ENCODE peak calls at places on chromosome X, in seven cellular contexts. C is breast epithelium, U is colonic mucosa, W is SK-N-SH, P is lower lobe of right lung, E is neural progenitor cell, D is esophagus squamous epithelium. R is an unnamed sample.

GRCh38 chrX:56233682-56234081 is 1.5 kb downstream of the KLF8 start:
- DNase-seq in P (peak; percentile 76), C (peak; percentile 69), E (peak; percentile 64), W (no peak), U (peak; percentile 56), D (no peak), R (peak; percentile 41)

GRCh38 chrX:905828-906566 is 275.4 kb downstream of the SHOX start:
- DNase-seq in P (no peak), U (no peak), W (no peak), D (no peak), E (no peak), C (no peak), R (no peak)

GRCh38 chrX:22159071-22159470 is 113.6 kb upstream of the CBLL2 start:
- DNase-seq in E (no peak), W (no peak), U (no peak), C (no peak), D (no peak), P (no peak), R (no peak)

GRCh38 chrX:36867143-36867542 is 141.0 kb upstream of the FAM47C start:
- DNase-seq in E (peak; percentile 46), C (no peak), W (peak; percentile 5), D (no peak), U (no peak), P (no peak), R (no peak)

GRCh38 chrX:14291626-14292025 is 237.7 kb upstream of the GLRA2 start:
- DNase-seq in E (peak; percentile 69), P (no peak), C (no peak), D (no peak), U (no peak), W (no peak), R (no peak)

GRCh38 chrX:30822068-30822671 is 66.9 kb downstream of the TAB3 start:
- DNase-seq in C (no peak), E (no peak), D (no peak), W (no peak), U (no peak), P (no peak), R (no peak)

GRCh38 chrX:22922961-22923360 is 76.8 kb upstream of the DDX53 start:
- DNase-seq in D (no peak), U (no peak), P (no peak), E (no peak), C (no peak), W (no peak), R (no peak)

GRCh38 chrX:68681443-68681941 is 34.0 kb downstream of the STARD8 start:
- DNase-seq in E (no peak), W (no peak), D (no peak), C (no peak), U (no peak), P (no peak), R (no peak)

GRCh38 chrX:42751573-42751972 is 26.4 kb downstream of the PPP1R2C start:
- DNase-seq in W (no peak), C (no peak), U (no peak), D (no peak), E (no peak), P (no peak), R (no peak)

GRCh38 chrX:129877401-129877800 is 28.6 kb upstream of the UTP14A start:
- DNase-seq in E (no peak), C (no peak), W (no peak), D (no peak), P (no peak), U (no peak), R (no peak)

GRCh38 chrX:29233592-29234179 is 646.4 kb downstream of the IL1RAPL1 start:
- DNase-seq in U (no peak), P (peak; percentile 36), C (no peak), E (no peak), D (no peak), W (no peak), R (no peak)

GRCh38 chrX:121036951-121037350 is 10.5 kb upstream of the GLUD2 start:
- DNase-seq in D (no peak), W (no peak), C (no peak), E (no peak), P (no peak), U (no peak), R (no peak)

GRCh38 chrX:17519349-17519748 is 144.3 kb downstream of the NHS start:
- DNase-seq in P (no peak), D (no peak), U (peak; percentile 28), W (no peak), C (peak; percentile 23), E (no peak), R (peak; percentile 27)

GRCh38 chrX:148466292-148466691 is 34.1 kb upstream of the AFF2 start:
- DNase-seq in P (no peak), E (no peak), C (no peak), D (no peak), U (no peak), W (no peak), R (no peak)

GRCh38 chrX:1807301-1807731 is 192.5 kb downstream of the ASMT start:
- DNase-seq in C (no peak), D (no peak), P (no peak), U (no peak), E (peak; percentile 84), W (no peak), R (no peak)

GRCh38 chrX:99242001-99242400 is 1168.1 kb downstream of the PCDH19 start:
- DNase-seq in E (peak; percentile 3), P (no peak), U (no peak), C (no peak), D (no peak), W (no peak), R (no peak)

GRCh38 chrX:26778320-26778888 is 562.4 kb downstream of the MAGEB5 start:
- DNase-seq in W (no peak), P (no peak), C (no peak), D (no peak), E (peak; percentile 24), U (no peak), R (no peak)

GRCh38 chrX:32483534-32484136 is 727.7 kb downstream of the DMD start:
- DNase-seq in C (no peak), E (peak; percentile 47), U (no peak), W (peak; percentile 11), D (no peak), P (no peak), R (no peak)

GRCh38 chrX:8815460-8816065 is 14.4 kb upstream of the FAM9A start:
- DNase-seq in D (no peak), P (no peak), W (peak; percentile 58), E (peak; percentile 66), C (no peak), U (peak; percentile 42), R (no peak)

GRCh38 chrX:79268788-79269187 is 98.3 kb downstream of the ITM2A start:
- DNase-seq in W (no peak), D (no peak), U (no peak), E (no peak), C (no peak), P (no peak), R (no peak)

GRCh38 chrX:72297953-72298730 is 7.6 kb downstream of the CITED1 start:
- DNase-seq in W (peak; percentile 40), C (no peak), D (no peak), E (peak; percentile 41), P (no peak), U (no peak), R (no peak)
- TF ChIP-seq CTCF in W (peak; percentile 40), C (no peak), D (peak; percentile 36), E (peak; percentile 43), P (no peak), U (peak; percentile 31), R (no peak)

GRCh38 chrX:24173115-24173847 is 23.8 kb downstream of the ZFX start:
- DNase-seq in W (no peak), E (no peak), P (no peak), U (no peak), C (no peak), D (no peak), R (no peak)

GRCh38 chrX:24167719-24168472 is 18.4 kb downstream of the ZFX start:
- DNase-seq in E (no peak), C (no peak), W (no peak), D (no peak), U (no peak), P (no peak), R (no peak)

GRCh38 chrX:24166078-24166477 is 16.5 kb downstream of the ZFX start:
- DNase-seq in W (no peak), D (no peak), E (no peak), P (no peak), C (no peak), U (no peak), R (no peak)

GRCh38 chrX:24169211-24169610 is 19.7 kb downstream of the ZFX start:
- DNase-seq in E (no peak), U (no peak), P (no peak), D (no peak), C (no peak), W (no peak), R (no peak)

DNA sequence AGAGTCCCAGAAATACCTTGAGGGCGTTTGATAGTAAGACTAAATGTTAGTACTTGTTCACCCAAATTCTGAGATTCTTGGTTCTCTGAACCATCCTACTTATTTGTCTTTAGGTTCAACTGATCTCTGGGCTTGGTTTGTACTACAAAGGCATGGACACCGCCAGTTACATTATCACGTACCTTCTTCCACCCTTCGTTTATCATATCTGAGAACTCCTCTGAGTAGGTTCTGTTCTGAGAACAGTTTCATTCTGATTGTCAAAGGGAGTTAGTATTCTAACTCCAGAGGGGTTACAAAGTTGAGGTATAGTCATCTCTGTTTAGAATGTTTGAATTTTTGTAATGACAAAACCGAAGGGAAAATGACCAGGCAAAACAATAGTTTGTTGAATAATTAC is 19.3 kb downstream of the ZFX start:
- DNase-seq in C (no peak), W (no peak), U (no peak), D (no peak), P (no peak), E (no peak), R (no peak)
- H3K4me1 ChIP-seq in C (no peaks in the 10 kb centered on the region), W (peaks cover 29% of the 10 kb centered on the region), U (peaks cover 4% of the 10 kb centered on the region), D (peaks cover 18% of the 10 kb centered on the region), P (peaks cover 46% of the 10 kb centered on the region), E (peaks cover 34% of the 10 kb centered on the region), R (peaks cover 47% of the 10 kb centered on the region)

DNA sequence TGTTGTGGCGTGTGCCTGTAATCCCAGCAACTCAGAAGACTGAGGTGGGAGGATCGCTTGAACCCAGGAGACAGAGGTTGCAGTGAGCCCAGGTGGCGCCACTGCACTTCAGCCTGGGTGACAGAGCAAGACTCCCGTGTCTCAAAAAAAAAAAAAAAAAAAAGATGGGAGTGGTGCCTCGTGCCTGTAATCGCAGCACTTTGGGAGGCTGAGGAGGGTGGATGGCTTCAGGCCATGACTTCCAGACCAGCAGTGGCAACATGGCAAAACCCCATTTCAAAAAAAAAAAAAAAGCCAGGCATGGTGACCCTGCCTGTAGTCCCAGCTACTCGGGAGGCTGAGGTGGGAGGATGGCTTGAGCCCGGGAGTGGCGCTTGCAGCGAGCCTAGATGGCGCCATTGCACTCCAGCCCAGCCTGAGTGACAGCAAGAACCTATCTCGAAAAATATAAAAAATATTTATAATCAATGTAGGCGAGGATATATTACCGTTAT is 27.0 kb downstream of the EIF2S3 start:
- DNase-seq in E (peak; percentile 64), U (peak; percentile 58), C (peak; percentile 24), W (peak; percentile 51), P (peak; percentile 55), D (no peak), R (peak; percentile 65)
- TF ChIP-seq CTCF in E (peak; percentile 58), U (peak; percentile 28), C (no peak), W (peak; percentile 73), P (peak; percentile 46), D (no peak), R (peak; percentile 43)

GRCh38 chrX:67100031-67100884 is 443.6 kb upstream of the AR start:
- DNase-seq in P (no peak), E (no peak), U (no peak), C (no peak), D (no peak), W (no peak), R (no peak)

GRCh38 chrX:67105758-67106116 is 438.1 kb upstream of the AR start:
- DNase-seq in W (no peak), E (no peak), U (no peak), D (no peak), C (no peak), P (no peak), R (no peak)

GRCh38 chrX:67104982-67105757 is 438.7 kb upstream of the AR start:
- DNase-seq in P (no peak), E (no peak), W (no peak), D (no peak), C (no peak), U (no peak), R (peak; percentile 3)
- H3K4me1 ChIP-seq in P (no peaks in the 10 kb centered on the region), E (no peaks in the 10 kb centered on the region), W (no peaks in the 10 kb centered on the region), D (no peaks in the 10 kb centered on the region), C (no peaks in the 10 kb centered on the region), U (no peaks in the 10 kb centered on the region), R (no peaks in the 10 kb centered on the region)

R was measured in body of pancreas.